ENCODE peak calls at places on chromosomes 7 and 10, in ten cellular contexts. One of them, this sample, is unnamed.

GRCh38 chr7:24701899-24702235 is 55.4 kb downstream of the GSDME start:
- DNase-seq in stimulated activated naive CD8-positive, alpha-beta T cell treated with anti-CD3 and anti-CD28 coated beads, Interleukin-15, Interleukin-2, amounts not matched to agents 100 U/mL and 50 U/mL, for 24 hours: no peak
- DNase-seq in kidney tubule cell: no peak
- DNase-seq in GM04504: no peak
- DNase-seq in GM12864: no peak
- DNase-seq in NCI-H1694 treated with DMSO at 0.1 percent for 48 hours: no peak
- DNase-seq in iris pigment epithelial cell: no peak
- DNase-seq in GF-D8: no peak
- DNase-seq in stimulated activated CD4-positive, alpha-beta T cell treated with anti-CD3 and anti-CD28 coated beads, Interleukin-2, amount 100 ng/mL, for 48 hours: no peak
- DNase-seq in cardiac fibroblast: no peak
- DNase-seq in this sample: no peak

GRCh38 chr10:79026341-79026761 is 42.4 kb upstream of the ZMIZ1 start:
- DNase-seq in GM12864: no peak
- DNase-seq in cardiac fibroblast: no peak
- DNase-seq in GM04504: no peak
- DNase-seq in iris pigment epithelial cell: no peak
- DNase-seq in kidney tubule cell: no peak
- DNase-seq in NCI-H1694 treated with DMSO at 0.1 percent for 48 hours: no peak
- DNase-seq in stimulated activated naive CD8-positive, alpha-beta T cell treated with anti-CD3 and anti-CD28 coated beads, Interleukin-15, Interleukin-2, amounts not matched to agents 100 U/mL and 50 U/mL, for 24 hours: no peak
- DNase-seq in stimulated activated CD4-positive, alpha-beta T cell treated with anti-CD3 and anti-CD28 coated beads, Interleukin-2, amount 100 ng/mL, for 48 hours: no peak
- DNase-seq in GF-D8: no peak
- DNase-seq in this sample: no peak

GRCh38 chr7:131544449-131545425 is 11.7 kb downstream of the PODXL start:
- DNase-seq in stimulated activated CD4-positive, alpha-beta T cell treated with anti-CD3 and anti-CD28 coated beads, Interleukin-2, amount 100 ng/mL, for 48 hours: no peak
- DNase-seq in iris pigment epithelial cell: no peak
- DNase-seq in cardiac fibroblast: peak
- DNase-seq in GM12864: no peak
- DNase-seq in NCI-H1694 treated with DMSO at 0.1 percent for 48 hours: peak
- DNase-seq in GF-D8: no peak
- DNase-seq in stimulated activated naive CD8-positive, alpha-beta T cell treated with anti-CD3 and anti-CD28 coated beads, Interleukin-15, Interleukin-2, amounts not matched to agents 100 U/mL and 50 U/mL, for 24 hours: no peak
- DNase-seq in GM04504: no peak
- DNase-seq in kidney tubule cell: no peak
- DNase-seq in this sample: no peak

GRCh38 chr7:155090647-155091046 is 20.5 kb downstream of the HTR5A start:
- DNase-seq in stimulated activated naive CD8-positive, alpha-beta T cell treated with anti-CD3 and anti-CD28 coated beads, Interleukin-15, Interleukin-2, amounts not matched to agents 100 U/mL and 50 U/mL, for 24 hours: peak
- DNase-seq in NCI-H1694 treated with DMSO at 0.1 percent for 48 hours: no peak
- DNase-seq in GF-D8: no peak
- DNase-seq in GM12864: no peak
- DNase-seq in cardiac fibroblast: no peak
- DNase-seq in kidney tubule cell: peak
- DNase-seq in GM04504: no peak
- DNase-seq in stimulated activated CD4-positive, alpha-beta T cell treated with anti-CD3 and anti-CD28 coated beads, Interleukin-2, amount 100 ng/mL, for 48 hours: peak
- DNase-seq in iris pigment epithelial cell: no peak
- DNase-seq in this sample: no peak

GRCh38 chr10:104895541-104895940 is 254.5 kb downstream of the SORCS3 start:
- DNase-seq in stimulated activated naive CD8-positive, alpha-beta T cell treated with anti-CD3 and anti-CD28 coated beads, Interleukin-15, Interleukin-2, amounts not matched to agents 100 U/mL and 50 U/mL, for 24 hours: no peak
- DNase-seq in GM12864: no peak
- DNase-seq in NCI-H1694 treated with DMSO at 0.1 percent for 48 hours: no peak
- DNase-seq in kidney tubule cell: no peak
- DNase-seq in GF-D8: no peak
- DNase-seq in stimulated activated CD4-positive, alpha-beta T cell treated with anti-CD3 and anti-CD28 coated beads, Interleukin-2, amount 100 ng/mL, for 48 hours: no peak
- DNase-seq in iris pigment epithelial cell: no peak
- DNase-seq in cardiac fibroblast: no peak
- DNase-seq in GM04504: no peak
- DNase-seq in this sample: no peak

GRCh38 chr7:155453296-155454182 is 4.4 kb upstream of the EN2 start:
- DNase-seq in iris pigment epithelial cell: no peak
- DNase-seq in GF-D8: no peak
- DNase-seq in stimulated activated CD4-positive, alpha-beta T cell treated with anti-CD3 and anti-CD28 coated beads, Interleukin-2, amount 100 ng/mL, for 48 hours: no peak
- DNase-seq in stimulated activated naive CD8-positive, alpha-beta T cell treated with anti-CD3 and anti-CD28 coated beads, Interleukin-15, Interleukin-2, amounts not matched to agents 100 U/mL and 50 U/mL, for 24 hours: no peak
- DNase-seq in cardiac fibroblast: no peak
- DNase-seq in kidney tubule cell: no peak
- DNase-seq in GM12864: no peak
- DNase-seq in GM04504: no peak
- DNase-seq in NCI-H1694 treated with DMSO at 0.1 percent for 48 hours: no peak
- DNase-seq in this sample: no peak

GRCh38 chr7:138186951-138187351 is 110.7 kb downstream of the AKR1D1 start:
- DNase-seq in iris pigment epithelial cell: peak
- DNase-seq in GM04504: no peak
- DNase-seq in kidney tubule cell: peak
- DNase-seq in stimulated activated CD4-positive, alpha-beta T cell treated with anti-CD3 and anti-CD28 coated beads, Interleukin-2, amount 100 ng/mL, for 48 hours: no peak
- DNase-seq in GM12864: no peak
- DNase-seq in cardiac fibroblast: peak
- DNase-seq in stimulated activated naive CD8-positive, alpha-beta T cell treated with anti-CD3 and anti-CD28 coated beads, Interleukin-15, Interleukin-2, amounts not matched to agents 100 U/mL and 50 U/mL, for 24 hours: no peak
- DNase-seq in NCI-H1694 treated with DMSO at 0.1 percent for 48 hours: no peak
- DNase-seq in GF-D8: no peak
- DNase-seq in this sample: no peak

GRCh38 chr10:101653536-101653935 is 41.4 kb downstream of the FBXW4 start:
- DNase-seq in GM04504: no peak
- DNase-seq in iris pigment epithelial cell: no peak
- DNase-seq in GM12864: no peak
- DNase-seq in stimulated activated naive CD8-positive, alpha-beta T cell treated with anti-CD3 and anti-CD28 coated beads, Interleukin-15, Interleukin-2, amounts not matched to agents 100 U/mL and 50 U/mL, for 24 hours: no peak
- DNase-seq in GF-D8: no peak
- DNase-seq in NCI-H1694 treated with DMSO at 0.1 percent for 48 hours: no peak
- DNase-seq in kidney tubule cell: no peak
- DNase-seq in cardiac fibroblast: no peak
- DNase-seq in stimulated activated CD4-positive, alpha-beta T cell treated with anti-CD3 and anti-CD28 coated beads, Interleukin-2, amount 100 ng/mL, for 48 hours: no peak
- DNase-seq in this sample: no peak

GRCh38 chr10:97666992-97667391 is 20.0 kb downstream of the AVPI1 start:
- DNase-seq in GF-D8: no peak
- DNase-seq in GM04504: no peak
- DNase-seq in kidney tubule cell: no peak
- DNase-seq in iris pigment epithelial cell: no peak
- DNase-seq in NCI-H1694 treated with DMSO at 0.1 percent for 48 hours: no peak
- DNase-seq in GM12864: no peak
- DNase-seq in cardiac fibroblast: no peak
- DNase-seq in stimulated activated CD4-positive, alpha-beta T cell treated with anti-CD3 and anti-CD28 coated beads, Interleukin-2, amount 100 ng/mL, for 48 hours: no peak
- DNase-seq in stimulated activated naive CD8-positive, alpha-beta T cell treated with anti-CD3 and anti-CD28 coated beads, Interleukin-15, Interleukin-2, amounts not matched to agents 100 U/mL and 50 U/mL, for 24 hours: no peak
- DNase-seq in this sample: no peak

GRCh38 chr7:17056491-17057142 is 174.8 kb upstream of the AGR3 start:
- DNase-seq in iris pigment epithelial cell: peak
- DNase-seq in stimulated activated CD4-positive, alpha-beta T cell treated with anti-CD3 and anti-CD28 coated beads, Interleukin-2, amount 100 ng/mL, for 48 hours: no peak
- DNase-seq in kidney tubule cell: no peak
- DNase-seq in cardiac fibroblast: peak
- DNase-seq in GM12864: no peak
- DNase-seq in stimulated activated naive CD8-positive, alpha-beta T cell treated with anti-CD3 and anti-CD28 coated beads, Interleukin-15, Interleukin-2, amounts not matched to agents 100 U/mL and 50 U/mL, for 24 hours: no peak
- DNase-seq in GF-D8: no peak
- DNase-seq in GM04504: no peak
- DNase-seq in NCI-H1694 treated with DMSO at 0.1 percent for 48 hours: no peak
- DNase-seq in this sample: no peak

GRCh38 chr10:38159007-38159406 is 64.9 kb downstream of the ZNF37A start:
- DNase-seq in kidney tubule cell: no peak
- DNase-seq in iris pigment epithelial cell: peak
- DNase-seq in cardiac fibroblast: no peak
- DNase-seq in stimulated activated CD4-positive, alpha-beta T cell treated with anti-CD3 and anti-CD28 coated beads, Interleukin-2, amount 100 ng/mL, for 48 hours: no peak
- DNase-seq in NCI-H1694 treated with DMSO at 0.1 percent for 48 hours: no peak
- DNase-seq in stimulated activated naive CD8-positive, alpha-beta T cell treated with anti-CD3 and anti-CD28 coated beads, Interleukin-15, Interleukin-2, amounts not matched to agents 100 U/mL and 50 U/mL, for 24 hours: no peak
- DNase-seq in GM12864: no peak
- DNase-seq in GM04504: no peak
- DNase-seq in GF-D8: no peak
- DNase-seq in this sample: no peak

GRCh38 chr7:28155019-28155660 is 25.5 kb downstream of the JAZF1 start:
- DNase-seq in kidney tubule cell: no peak
- DNase-seq in GM12864: peak
- DNase-seq in GM04504: no peak
- DNase-seq in iris pigment epithelial cell: no peak
- DNase-seq in cardiac fibroblast: peak
- DNase-seq in NCI-H1694 treated with DMSO at 0.1 percent for 48 hours: no peak
- DNase-seq in stimulated activated naive CD8-positive, alpha-beta T cell treated with anti-CD3 and anti-CD28 coated beads, Interleukin-15, Interleukin-2, amounts not matched to agents 100 U/mL and 50 U/mL, for 24 hours: no peak
- DNase-seq in GF-D8: peak
- DNase-seq in stimulated activated CD4-positive, alpha-beta T cell treated with anti-CD3 and anti-CD28 coated beads, Interleukin-2, amount 100 ng/mL, for 48 hours: no peak
- DNase-seq in this sample: no peak

GRCh38 chr7:44645696-44646095 is 39.3 kb downstream of the OGDH start:
- DNase-seq in cardiac fibroblast: no peak
- DNase-seq in GM12864: no peak
- DNase-seq in GM04504: no peak
- DNase-seq in kidney tubule cell: no peak
- DNase-seq in stimulated activated naive CD8-positive, alpha-beta T cell treated with anti-CD3 and anti-CD28 coated beads, Interleukin-15, Interleukin-2, amounts not matched to agents 100 U/mL and 50 U/mL, for 24 hours: no peak
- DNase-seq in iris pigment epithelial cell: no peak
- DNase-seq in NCI-H1694 treated with DMSO at 0.1 percent for 48 hours: no peak
- DNase-seq in GF-D8: no peak
- DNase-seq in stimulated activated CD4-positive, alpha-beta T cell treated with anti-CD3 and anti-CD28 coated beads, Interleukin-2, amount 100 ng/mL, for 48 hours: no peak
- DNase-seq in this sample: no peak

GRCh38 chr7:50771120-50772002 is 11.3 kb downstream of the GRB10 start:
- DNase-seq in GM04504: no peak
- DNase-seq in GM12864: no peak
- DNase-seq in cardiac fibroblast: no peak
- DNase-seq in kidney tubule cell: no peak
- DNase-seq in NCI-H1694 treated with DMSO at 0.1 percent for 48 hours: no peak
- DNase-seq in stimulated activated CD4-positive, alpha-beta T cell treated with anti-CD3 and anti-CD28 coated beads, Interleukin-2, amount 100 ng/mL, for 48 hours: no peak
- DNase-seq in iris pigment epithelial cell: no peak
- DNase-seq in GF-D8: no peak
- DNase-seq in stimulated activated naive CD8-positive, alpha-beta T cell treated with anti-CD3 and anti-CD28 coated beads, Interleukin-15, Interleukin-2, amounts not matched to agents 100 U/mL and 50 U/mL, for 24 hours: no peak
- DNase-seq in this sample: peak

GRCh38 chr7:26062240-26062603 is 89.8 kb upstream of the NFE2L3 start:
- DNase-seq in kidney tubule cell: no peak
- DNase-seq in GM04504: no peak
- DNase-seq in stimulated activated CD4-positive, alpha-beta T cell treated with anti-CD3 and anti-CD28 coated beads, Interleukin-2, amount 100 ng/mL, for 48 hours: no peak
- DNase-seq in iris pigment epithelial cell: no peak
- DNase-seq in cardiac fibroblast: no peak
- DNase-seq in GM12864: no peak
- DNase-seq in NCI-H1694 treated with DMSO at 0.1 percent for 48 hours: no peak
- DNase-seq in GF-D8: no peak
- DNase-seq in stimulated activated naive CD8-positive, alpha-beta T cell treated with anti-CD3 and anti-CD28 coated beads, Interleukin-15, Interleukin-2, amounts not matched to agents 100 U/mL and 50 U/mL, for 24 hours: no peak
- DNase-seq in this sample: no peak

GRCh38 chr10:71631007-71631859 is 88.3 kb downstream of the C10orf105 start:
- DNase-seq in stimulated activated naive CD8-positive, alpha-beta T cell treated with anti-CD3 and anti-CD28 coated beads, Interleukin-15, Interleukin-2, amounts not matched to agents 100 U/mL and 50 U/mL, for 24 hours: no peak
- DNase-seq in kidney tubule cell: no peak
- DNase-seq in NCI-H1694 treated with DMSO at 0.1 percent for 48 hours: no peak
- DNase-seq in GM04504: no peak
- DNase-seq in GF-D8: no peak
- DNase-seq in iris pigment epithelial cell: no peak
- DNase-seq in GM12864: no peak
- DNase-seq in cardiac fibroblast: no peak
- DNase-seq in stimulated activated CD4-positive, alpha-beta T cell treated with anti-CD3 and anti-CD28 coated beads, Interleukin-2, amount 100 ng/mL, for 48 hours: no peak
- DNase-seq in this sample: no peak

GRCh38 chr7:64603271-64603670 is 40.4 kb upstream of the ZNF680 start:
- DNase-seq in kidney tubule cell: no peak
- DNase-seq in GF-D8: no peak
- DNase-seq in stimulated activated naive CD8-positive, alpha-beta T cell treated with anti-CD3 and anti-CD28 coated beads, Interleukin-15, Interleukin-2, amounts not matched to agents 100 U/mL and 50 U/mL, for 24 hours: no peak
- DNase-seq in GM12864: no peak
- DNase-seq in NCI-H1694 treated with DMSO at 0.1 percent for 48 hours: no peak
- DNase-seq in cardiac fibroblast: no peak
- DNase-seq in GM04504: no peak
- DNase-seq in stimulated activated CD4-positive, alpha-beta T cell treated with anti-CD3 and anti-CD28 coated beads, Interleukin-2, amount 100 ng/mL, for 48 hours: no peak
- DNase-seq in iris pigment epithelial cell: no peak
- DNase-seq in this sample: no peak

GRCh38 chr10:98293550-98294269 is 25.7 kb upstream of the LOXL4 start:
- DNase-seq in NCI-H1694 treated with DMSO at 0.1 percent for 48 hours: peak
- DNase-seq in GM04504: no peak
- DNase-seq in stimulated activated CD4-positive, alpha-beta T cell treated with anti-CD3 and anti-CD28 coated beads, Interleukin-2, amount 100 ng/mL, for 48 hours: no peak
- DNase-seq in GM12864: no peak
- DNase-seq in kidney tubule cell: peak
- DNase-seq in cardiac fibroblast: no peak
- DNase-seq in GF-D8: no peak
- DNase-seq in stimulated activated naive CD8-positive, alpha-beta T cell treated with anti-CD3 and anti-CD28 coated beads, Interleukin-15, Interleukin-2, amounts not matched to agents 100 U/mL and 50 U/mL, for 24 hours: no peak
- DNase-seq in iris pigment epithelial cell: no peak
- DNase-seq in this sample: no peak

GRCh38 chr7:152465118-152465387 is 29.2 kb upstream of the KMT2C start:
- DNase-seq in GM12864: no peak
- DNase-seq in cardiac fibroblast: no peak
- DNase-seq in stimulated activated CD4-positive, alpha-beta T cell treated with anti-CD3 and anti-CD28 coated beads, Interleukin-2, amount 100 ng/mL, for 48 hours: no peak
- DNase-seq in GM04504: no peak
- DNase-seq in iris pigment epithelial cell: no peak
- DNase-seq in stimulated activated naive CD8-positive, alpha-beta T cell treated with anti-CD3 and anti-CD28 coated beads, Interleukin-15, Interleukin-2, amounts not matched to agents 100 U/mL and 50 U/mL, for 24 hours: no peak
- DNase-seq in GF-D8: no peak
- DNase-seq in kidney tubule cell: no peak
- DNase-seq in NCI-H1694 treated with DMSO at 0.1 percent for 48 hours: no peak
- DNase-seq in this sample: no peak

GRCh38 chr10:107915277-107915634 is 750.8 kb upstream of the SORCS1 start:
- DNase-seq in iris pigment epithelial cell: no peak
- DNase-seq in NCI-H1694 treated with DMSO at 0.1 percent for 48 hours: no peak
- DNase-seq in stimulated activated naive CD8-positive, alpha-beta T cell treated with anti-CD3 and anti-CD28 coated beads, Interleukin-15, Interleukin-2, amounts not matched to agents 100 U/mL and 50 U/mL, for 24 hours: no peak
- DNase-seq in cardiac fibroblast: peak
- DNase-seq in GM04504: no peak
- DNase-seq in kidney tubule cell: peak
- DNase-seq in stimulated activated CD4-positive, alpha-beta T cell treated with anti-CD3 and anti-CD28 coated beads, Interleukin-2, amount 100 ng/mL, for 48 hours: no peak
- DNase-seq in GF-D8: no peak
- DNase-seq in GM12864: no peak
- DNase-seq in this sample: no peak

GRCh38 chr10:121069061-121069850 is 218.1 kb downstream of the WDR11 start:
- DNase-seq in GM04504: no peak
- DNase-seq in kidney tubule cell: peak
- DNase-seq in GM12864: peak
- DNase-seq in cardiac fibroblast: no peak
- DNase-seq in stimulated activated CD4-positive, alpha-beta T cell treated with anti-CD3 and anti-CD28 coated beads, Interleukin-2, amount 100 ng/mL, for 48 hours: no peak
- DNase-seq in GF-D8: no peak
- DNase-seq in iris pigment epithelial cell: peak
- DNase-seq in NCI-H1694 treated with DMSO at 0.1 percent for 48 hours: no peak
- DNase-seq in stimulated activated naive CD8-positive, alpha-beta T cell treated with anti-CD3 and anti-CD28 coated beads, Interleukin-15, Interleukin-2, amounts not matched to agents 100 U/mL and 50 U/mL, for 24 hours: no peak
- DNase-seq in this sample: no peak

GRCh38 chr10:3400368-3400767 is 227.8 kb upstream of the PITRM1 start:
- DNase-seq in stimulated activated naive CD8-positive, alpha-beta T cell treated with anti-CD3 and anti-CD28 coated beads, Interleukin-15, Interleukin-2, amounts not matched to agents 100 U/mL and 50 U/mL, for 24 hours: no peak
- DNase-seq in iris pigment epithelial cell: peak
- DNase-seq in GM12864: no peak
- DNase-seq in kidney tubule cell: peak
- DNase-seq in cardiac fibroblast: peak
- DNase-seq in NCI-H1694 treated with DMSO at 0.1 percent for 48 hours: no peak
- DNase-seq in stimulated activated CD4-positive, alpha-beta T cell treated with anti-CD3 and anti-CD28 coated beads, Interleukin-2, amount 100 ng/mL, for 48 hours: no peak
- DNase-seq in GF-D8: no peak
- DNase-seq in GM04504: no peak
- DNase-seq in this sample: no peak

GRCh38 chr10:86829472-86829871 is 73.1 kb downstream of the BMPR1A start:
- DNase-seq in GM12864: no peak
- DNase-seq in GF-D8: no peak
- DNase-seq in iris pigment epithelial cell: peak
- DNase-seq in NCI-H1694 treated with DMSO at 0.1 percent for 48 hours: no peak
- DNase-seq in stimulated activated CD4-positive, alpha-beta T cell treated with anti-CD3 and anti-CD28 coated beads, Interleukin-2, amount 100 ng/mL, for 48 hours: no peak
- DNase-seq in stimulated activated naive CD8-positive, alpha-beta T cell treated with anti-CD3 and anti-CD28 coated beads, Interleukin-15, Interleukin-2, amounts not matched to agents 100 U/mL and 50 U/mL, for 24 hours: no peak
- DNase-seq in cardiac fibroblast: no peak
- DNase-seq in GM04504: no peak
- DNase-seq in kidney tubule cell: no peak
- DNase-seq in this sample: peak

GRCh38 chr10:119871881-119872609 is 598 bp downstream of the MCMBP start:
- DNase-seq in iris pigment epithelial cell: peak
- DNase-seq in stimulated activated CD4-positive, alpha-beta T cell treated with anti-CD3 and anti-CD28 coated beads, Interleukin-2, amount 100 ng/mL, for 48 hours: peak
- DNase-seq in NCI-H1694 treated with DMSO at 0.1 percent for 48 hours: no peak
- DNase-seq in kidney tubule cell: peak
- DNase-seq in cardiac fibroblast: peak
- DNase-seq in GF-D8: peak
- DNase-seq in stimulated activated naive CD8-positive, alpha-beta T cell treated with anti-CD3 and anti-CD28 coated beads, Interleukin-15, Interleukin-2, amounts not matched to agents 100 U/mL and 50 U/mL, for 24 hours: peak
- DNase-seq in GM04504: no peak
- DNase-seq in GM12864: no peak
- DNase-seq in this sample: peak

This sample was measured in prostate gland.